ENCODE peak calls at places on chromosomes 12 and 14, in seven cellular contexts. J is AG08395, R is Karpas-422, U is uterus, W is NCI-H1105 treated with DMSO at 0.1 percent for 48 hours, V is RKO, A is RPMI8226. S is an unnamed sample.

GRCh38 chr14:100822921-100823320 is 3.0 kb upstream of the MEG3 start:
- DNase-seq in J (no peak), R (no peak), U (no peak), W (no peak), V (no peak), A (no peak), S (no peak)

GRCh38 chr12:3885179-3886094 is 12.2 kb upstream of the PARP11 start:
- DNase-seq in J (peak), R (peak), U (peak), W (peak), V (peak), A (peak), S (peak)

GRCh38 chr12:13177896-13178295 is 18.6 kb upstream of the EMP1 start:
- DNase-seq in J (no peak), R (no peak), U (no peak), W (no peak), V (no peak), A (no peak), S (no peak)

GRCh38 chr12:111428728-111429175 is 23.0 kb downstream of the SH2B3 start:
- DNase-seq in J (no peak), R (no peak), U (no peak), W (no peak), V (no peak), A (no peak), S (peak)

GRCh38 chr12:54370218-54370730 is 6.0 kb upstream of the GPR84 start:
- DNase-seq in J (peak), R (peak), U (peak), W (no peak), V (peak), A (peak), S (peak)

GRCh38 chr14:105092124-105092911 is 27.1 kb upstream of the GPR132 start:
- DNase-seq in J (no peak), R (no peak), U (peak), W (no peak), V (no peak), A (peak), S (no peak)

GRCh38 chr12:89263153-89263552 is 89.1 kb downstream of the DUSP6 start:
- DNase-seq in J (no peak), R (no peak), U (no peak), W (no peak), V (no peak), A (no peak), S (no peak)

GRCh38 chr12:132189378-132190011 is 45.2 kb downstream of the NOC4L start:
- DNase-seq in J (peak), R (peak), U (peak), W (peak), V (peak), A (no peak), S (peak)

GRCh38 chr14:73245401-73246325 is 8.4 kb downstream of the PAPLN start:
- DNase-seq in J (peak), R (peak), U (no peak), W (peak), V (no peak), A (peak), S (peak)

GRCh38 chr12:33000016-33000415 is 103.4 kb upstream of the PKP2 start:
- DNase-seq in J (no peak), R (no peak), U (no peak), W (no peak), V (no peak), A (no peak), S (no peak)

GRCh38 chr14:91892918-91893527 is 25.7 kb upstream of the TC2N start:
- DNase-seq in J (no peak), R (peak), U (no peak), W (no peak), V (no peak), A (peak), S (no peak)

GRCh38 chr14:101219896-101220703 is 316.6 kb upstream of the RTL1 start:
- DNase-seq in J (no peak), R (no peak), U (peak), W (no peak), V (no peak), A (no peak), S (no peak)

GRCh38 chr12:84313326-84313675 is 599.3 kb downstream of the SLC6A15 start:
- DNase-seq in J (no peak), R (no peak), U (no peak), W (no peak), V (no peak), A (no peak), S (no peak)

GRCh38 chr12:3302406-3303041 is 188.5 kb upstream of the PRMT8 start:
- DNase-seq in J (no peak), R (no peak), U (no peak), W (no peak), V (no peak), A (no peak), S (no peak)

GRCh38 chr12:12032771-12033588 is 37.8 kb upstream of the BCL2L14 start:
- DNase-seq in J (peak), R (peak), U (peak), W (peak), V (peak), A (peak), S (peak)

GRCh38 chr14:70640938-70641547 is 673 bp upstream of the TTC9 start:
- DNase-seq in J (peak), R (peak), U (peak), W (peak), V (peak), A (peak), S (peak)

GRCh38 chr14:62734831-62735230 is 310.4 kb downstream of the KCNH5 start:
- DNase-seq in J (no peak), R (no peak), U (no peak), W (no peak), V (no peak), A (no peak), S (no peak)

GRCh38 chr14:54815016-54815415 is 87.6 kb downstream of the GCH1 start:
- DNase-seq in J (peak), R (no peak), U (no peak), W (no peak), V (no peak), A (no peak), S (peak)

GRCh38 chr12:84842406-84843013 is 70.1 kb downstream of the SLC6A15 start:
- DNase-seq in J (peak), R (peak), U (no peak), W (peak), V (peak), A (peak), S (peak)

GRCh38 chr12:65747338-65747737 is 76.9 kb upstream of the HMGA2 start:
- DNase-seq in J (no peak), R (no peak), U (no peak), W (no peak), V (no peak), A (no peak), S (no peak)

GRCh38 chr12:123896786-123897185 is 75.8 kb downstream of the CCDC92 start:
- DNase-seq in J (peak), R (no peak), U (peak), W (no peak), V (no peak), A (no peak), S (peak)

GRCh38 chr12:106767954-106768501 is 6.5 kb upstream of the RIC8B start:
- DNase-seq in J (no peak), R (no peak), U (no peak), W (no peak), V (no peak), A (no peak), S (peak)

S was measured in fibroblast of pulmonary artery.